ENCODE peak calls at places on chromosomes 2 and 18, in six cellular contexts. Q is SK-N-SH, A is Panc1, X is HL-60, I is stomach, M is K562. W is an unnamed sample.

GRCh38 chr2:119338826-119339561 is 27.6 kb downstream of the C2orf76 start:
- DNase-seq in Q (no peak), A (no peak), X (peak; percentile 84), I (no peak), M (peak; percentile 83), W (no peak)

GRCh38 chr2:158009425-158009824 is 92.3 kb upstream of the UPP2 start:
- DNase-seq in Q (no peak), A (no peak), X (peak; percentile 39), I (no peak), M (peak; percentile 45), W (no peak)

GRCh38 chr2:213152065-213152794 is 818 bp upstream of the IKZF2 start:
- DNase-seq in Q (peak; percentile 72), A (no peak), X (peak; percentile 48), I (peak; percentile 68), M (peak; percentile 39), W (peak; percentile 65)

GRCh38 chr2:152573168-152573567 is 144.1 kb downstream of the PRPF40A start:
- DNase-seq in Q (peak; percentile 12), A (peak; percentile 62), X (peak; percentile 45), I (no peak), M (peak; percentile 76), W (no peak)

GRCh38 chr2:43810888-43811287 is 27.8 kb downstream of the ABCG5 start:
- DNase-seq in Q (no peak), A (no peak), X (no peak), I (no peak), M (no peak), W (no peak)

GRCh38 chr2:12202301-12202700 is 455.9 kb downstream of the LPIN1 start:
- DNase-seq in Q (no peak), A (no peak), X (no peak), I (no peak), M (no peak), W (no peak)

GRCh38 chr2:58387701-58388100 is 146.6 kb upstream of the FANCL start:
- DNase-seq in Q (no peak), A (no peak), X (no peak), I (no peak), M (no peak), W (no peak)

GRCh38 chr18:79522451-79523220 is 126.9 kb downstream of the NFATC1 start:
- DNase-seq in Q (no peak), A (no peak), X (peak; percentile 29), I (no peak), M (no peak), W (no peak)

GRCh38 chr2:130332271-130333073 is 10.2 kb upstream of the IMP4 start:
- DNase-seq in Q (peak; percentile 88), A (peak; percentile 68), X (peak; percentile 61), I (peak; percentile 69), M (peak; percentile 80), W (peak; percentile 60)

GRCh38 chr2:3489449-3490115 is 29.7 kb downstream of the ADI1 start:
- DNase-seq in Q (peak; percentile 25), A (no peak), X (no peak), I (no peak), M (no peak), W (no peak)

GRCh38 chr2:241316825-241317224 is 1.1 kb downstream of the SEPTIN2 start:
- DNase-seq in Q (no peak), A (no peak), X (no peak), I (no peak), M (no peak), W (peak; percentile 24)

GRCh38 chr2:71619230-71619741 is 165.9 kb downstream of the DYSF start:
- DNase-seq in Q (no peak), A (no peak), X (no peak), I (peak; percentile 15), M (no peak), W (no peak)

GRCh38 chr2:100800910-100801309 is 19.0 kb upstream of the NPAS2 start:
- DNase-seq in Q (no peak), A (no peak), X (no peak), I (no peak), M (no peak), W (no peak)

GRCh38 chr2:114537777-114538176 is 95.3 kb downstream of the DPP10 start:
- DNase-seq in Q (no peak), A (no peak), X (no peak), I (no peak), M (no peak), W (no peak)

GRCh38 chr2:210630904-210631560 is 74.6 kb downstream of the CPS1 start:
- DNase-seq in Q (no peak), A (no peak), X (no peak), I (no peak), M (no peak), W (no peak)

GRCh38 chr2:234679151-234679765 is 182.4 kb upstream of the ARL4C start:
- DNase-seq in Q (no peak), A (no peak), X (no peak), I (no peak), M (no peak), W (no peak)

GRCh38 chr2:129623783-129624182 is 355.7 kb upstream of the RAB6C start:
- DNase-seq in Q (no peak), A (no peak), X (no peak), I (no peak), M (no peak), W (no peak)

GRCh38 chr2:98514096-98514639 is 69.5 kb downstream of the INPP4A start:
- DNase-seq in Q (no peak), A (no peak), X (no peak), I (no peak), M (no peak), W (no peak)

GRCh38 chr2:69061518-69061917 is 48.5 kb downstream of the ANTXR1 start:
- DNase-seq in Q (no peak), A (no peak), X (no peak), I (no peak), M (no peak), W (no peak)

GRCh38 chr2:233700028-233700635 is 7.4 kb downstream of the UGT1A6 start:
- DNase-seq in Q (peak; percentile 31), A (no peak), X (no peak), I (peak; percentile 74), M (peak; percentile 19), W (peak; percentile 78)

GRCh38 chr2:12733846-12734245 is 17.1 kb downstream of the TRIB2 start:
- DNase-seq in Q (no peak), A (no peak), X (no peak), I (peak; percentile 90), M (no peak), W (peak; percentile 91)

GRCh38 chr2:173457366-173457765 is 102.7 kb downstream of the CDCA7 start:
- DNase-seq in Q (no peak), A (no peak), X (no peak), I (no peak), M (no peak), W (no peak)

GRCh38 chr2:96945011-96945410 is 41.4 kb downstream of the FAM178B start:
- DNase-seq in Q (no peak), A (no peak), X (no peak), I (no peak), M (no peak), W (no peak)

GRCh38 chr2:105803337-105803736 is 58.6 kb downstream of the NCK2 start:
- DNase-seq in Q (no peak), A (no peak), X (no peak), I (no peak), M (no peak), W (no peak)

GRCh38 chr2:232891621-232892071 is 21.6 kb downstream of the SNORC start:
- DNase-seq in Q (no peak), A (no peak), X (no peak), I (no peak), M (no peak), W (no peak)

GRCh38 chr2:165639504-165639903 is 154.5 kb downstream of the GALNT3 start:
- DNase-seq in Q (no peak), A (no peak), X (no peak), I (no peak), M (no peak), W (no peak)
- TF ChIP-seq POLR2AphosphoS5 in Q (no peak), A (no peak), X (no peak), I (no peak), M (no peak), W (no peak)

GRCh38 chr18:76524477-76524876 is 29.4 kb upstream of the ZNF516 start:
- DNase-seq in Q (no peak), A (no peak), X (no peak), I (no peak), M (no peak), W (no peak)

GRCh38 chr18:76528477-76529432 is 33.7 kb upstream of the ZNF516 start:
- DNase-seq in Q (no peak), A (no peak), X (peak; percentile 86), I (peak; percentile 46), M (no peak), W (peak; percentile 25)

GRCh38 chr18:76522104-76522503 is 27.1 kb upstream of the ZNF516 start:
- DNase-seq in Q (no peak), A (no peak), X (no peak), I (no peak), M (no peak), W (no peak)

GRCh38 chr18:76522551-76522950 is 27.5 kb upstream of the ZNF516 start:
- DNase-seq in Q (no peak), A (no peak), X (no peak), I (no peak), M (no peak), W (no peak)

GRCh38 chr18:76524900-76525698 is 30.1 kb upstream of the ZNF516 start:
- DNase-seq in Q (peak; percentile 76), A (no peak), X (no peak), I (no peak), M (no peak), W (no peak)
- TF ChIP-seq POLR2AphosphoS5 in Q (no peak), A (no peak), X (no peak), I (no peak), M (no peak), W (peak; percentile 24)

GRCh38 chr18:7201096-7201495 is 29.8 kb upstream of the LRRC30 start:
- DNase-seq in Q (no peak), A (no peak), X (no peak), I (no peak), M (no peak), W (no peak)

GRCh38 chr18:7206231-7206630 is 24.7 kb upstream of the LRRC30 start:
- DNase-seq in Q (peak; percentile 54), A (no peak), X (no peak), I (no peak), M (no peak), W (no peak)

GRCh38 chr18:7207366-7207765 is 23.5 kb upstream of the LRRC30 start:
- DNase-seq in Q (no peak), A (no peak), X (no peak), I (no peak), M (no peak), W (no peak)

GRCh38 chr18:7202119-7202680 is 28.7 kb upstream of the LRRC30 start:
- DNase-seq in Q (peak; percentile 40), A (no peak), X (no peak), I (no peak), M (no peak), W (no peak)

DNA sequence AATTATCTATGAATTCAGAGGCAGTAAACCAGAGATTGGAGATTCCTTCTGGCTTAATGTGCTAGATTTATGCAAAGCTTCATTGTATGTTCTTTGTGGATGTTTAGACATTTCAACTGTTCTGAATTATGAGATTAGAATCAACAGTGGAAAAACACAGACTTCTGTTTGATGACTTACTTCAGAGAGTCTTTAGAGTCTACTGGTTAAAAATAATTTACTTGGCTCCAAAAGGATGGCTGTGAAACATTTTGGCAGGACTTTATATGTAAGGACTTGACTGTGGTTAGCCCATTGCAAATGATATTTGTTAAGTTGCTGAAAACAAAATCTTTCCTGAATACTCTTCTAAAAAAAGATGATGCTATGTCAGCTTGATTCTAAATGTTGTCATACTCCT is 25.5 kb upstream of the LRRC30 start:
- DNase-seq in Q (no peak), A (no peak), X (no peak), I (no peak), M (no peak), W (no peak)
- TF ChIP-seq POLR2AphosphoS5 in Q (no peak), A (no peak), X (no peak), I (no peak), M (no peak), W (peak; percentile 20)

GRCh38 chr2:62217421-62217820 is 21.5 kb downstream of the B3GNT2 start:
- DNase-seq in Q (no peak), A (no peak), X (no peak), I (no peak), M (no peak), W (no peak)
- TF ChIP-seq POLR2AphosphoS5 in Q (no peak), A (no peak), X (no peak), I (no peak), M (no peak), W (no peak)

W was measured in prostate gland.